ENCODE peak calls at places on chromosomes 1 and 21, in seven cellular contexts. V, C, Y, G, I, J and T are unnamed samples.

GRCh38 chr1:203278087-203278884 is 27.0 kb upstream of the BTG2 start:
- DNase-seq in V (peak; percentile 95), C (peak; percentile 99), Y (no peak), G (peak; percentile 91), I (peak; percentile 49), J (peak; percentile 69), T (peak; percentile 78)

GRCh38 chr1:248404024-248404423 is 1.2 kb downstream of the OR2T1 start:
- DNase-seq in V (peak; percentile 1), C (no peak), Y (peak; percentile 30), G (no peak), I (peak; percentile 1), J (no peak), T (peak; percentile 20)

GRCh38 chr1:203306089-203306969 is 1.0 kb downstream of the BTG2 start:
- DNase-seq in V (peak; percentile 95), C (peak; percentile 96), Y (peak; percentile 72), G (peak; percentile 91), I (no peak), J (peak; percentile 75), T (peak; percentile 80)

GRCh38 chr1:181064030-181064594 is 24.4 kb upstream of the IER5 start:
- DNase-seq in V (no peak), C (no peak), Y (no peak), G (no peak), I (no peak), J (no peak), T (no peak)

GRCh38 chr1:66300986-66301451 is 232.9 kb upstream of the SGIP1 start:
- DNase-seq in V (peak; percentile 74), C (no peak), Y (no peak), G (peak; percentile 69), I (no peak), J (peak; percentile 69), T (peak; percentile 77)

GRCh38 chr1:155004352-155005075 is 1.9 kb downstream of the ZBTB7B start:
- DNase-seq in V (no peak), C (no peak), Y (no peak), G (no peak), I (no peak), J (no peak), T (no peak)

GRCh38 chr21:31887596-31887920 is 14.7 kb downstream of the HUNK start:
- DNase-seq in V (no peak), C (no peak), Y (no peak), G (no peak), I (no peak), J (no peak), T (no peak)

GRCh38 chr1:66931548-66932124 is 6.8 kb downstream of the MIER1 start:
- DNase-seq in V (no peak), C (no peak), Y (no peak), G (no peak), I (no peak), J (no peak), T (no peak)

GRCh38 chr21:34913786-34914185 is 135.3 kb downstream of the RUNX1 start:
- DNase-seq in V (no peak), C (no peak), Y (no peak), G (no peak), I (no peak), J (peak; percentile 75), T (no peak)

GRCh38 chr1:201119206-201119814 is 7.1 kb upstream of the CACNA1S start:
- DNase-seq in V (peak; percentile 38), C (no peak), Y (peak; percentile 62), G (peak; percentile 58), I (peak; percentile 87), J (peak; percentile 39), T (peak; percentile 36)

GRCh38 chr1:183632964-183633363 is 2.6 kb downstream of the ARPC5 start:
- DNase-seq in V (no peak), C (no peak), Y (no peak), G (no peak), I (no peak), J (no peak), T (no peak)

GRCh38 chr1:151680391-151680790 is 36.2 kb downstream of the CELF3 start:
- DNase-seq in V (peak; percentile 3), C (no peak), Y (peak; percentile 33), G (peak; percentile 14), I (no peak), J (peak; percentile 28), T (peak; percentile 13)

GRCh38 chr21:45010096-45010495 is 64.3 kb upstream of the ADARB1 start:
- DNase-seq in V (peak; percentile 20), C (no peak), Y (no peak), G (no peak), I (no peak), J (no peak), T (no peak)

GRCh38 chr1:192462630-192463029 is 112.9 kb upstream of the RGS1 start:
- DNase-seq in V (no peak), C (no peak), Y (no peak), G (no peak), I (no peak), J (no peak), T (no peak)

GRCh38 chr1:204565617-204566582 is 49.7 kb downstream of the MDM4 start:
- DNase-seq in V (peak; percentile 84), C (no peak), Y (peak; percentile 82), G (peak; percentile 86), I (peak; percentile 88), J (peak; percentile 77), T (peak; percentile 79)

GRCh38 chr1:184759097-184759496 is 4.4 kb upstream of the EDEM3 start:
- DNase-seq in V (no peak), C (no peak), Y (no peak), G (no peak), I (no peak), J (no peak), T (no peak)

GRCh38 chr1:150484431-150484830 is 2.8 kb upstream of the TARS2 start:
- DNase-seq in V (no peak), C (no peak), Y (no peak), G (no peak), I (no peak), J (peak; percentile 63), T (no peak)

GRCh38 chr1:206471415-206471801 is 1.1 kb downstream of the IKBKE start:
- DNase-seq in V (no peak), C (no peak), Y (no peak), G (no peak), I (no peak), J (no peak), T (no peak)

GRCh38 chr1:6248798-6249731 is 5.1 kb downstream of the HES3 start:
- DNase-seq in V (no peak), C (no peak), Y (peak; percentile 35), G (peak; percentile 42), I (peak; percentile 60), J (peak; percentile 26), T (no peak)

GRCh38 chr1:87084247-87084836 is 169.9 kb downstream of the HS2ST1 start:
- DNase-seq in V (peak; percentile 69), C (no peak), Y (peak; percentile 20), G (peak; percentile 59), I (peak; percentile 51), J (peak; percentile 61), T (peak; percentile 59)

GRCh38 chr1:43912607-43913006 is 21.0 kb upstream of the ARTN start:
- DNase-seq in V (peak; percentile 54), C (no peak), Y (no peak), G (peak; percentile 68), I (peak; percentile 80), J (no peak), T (peak; percentile 73)

DNA sequence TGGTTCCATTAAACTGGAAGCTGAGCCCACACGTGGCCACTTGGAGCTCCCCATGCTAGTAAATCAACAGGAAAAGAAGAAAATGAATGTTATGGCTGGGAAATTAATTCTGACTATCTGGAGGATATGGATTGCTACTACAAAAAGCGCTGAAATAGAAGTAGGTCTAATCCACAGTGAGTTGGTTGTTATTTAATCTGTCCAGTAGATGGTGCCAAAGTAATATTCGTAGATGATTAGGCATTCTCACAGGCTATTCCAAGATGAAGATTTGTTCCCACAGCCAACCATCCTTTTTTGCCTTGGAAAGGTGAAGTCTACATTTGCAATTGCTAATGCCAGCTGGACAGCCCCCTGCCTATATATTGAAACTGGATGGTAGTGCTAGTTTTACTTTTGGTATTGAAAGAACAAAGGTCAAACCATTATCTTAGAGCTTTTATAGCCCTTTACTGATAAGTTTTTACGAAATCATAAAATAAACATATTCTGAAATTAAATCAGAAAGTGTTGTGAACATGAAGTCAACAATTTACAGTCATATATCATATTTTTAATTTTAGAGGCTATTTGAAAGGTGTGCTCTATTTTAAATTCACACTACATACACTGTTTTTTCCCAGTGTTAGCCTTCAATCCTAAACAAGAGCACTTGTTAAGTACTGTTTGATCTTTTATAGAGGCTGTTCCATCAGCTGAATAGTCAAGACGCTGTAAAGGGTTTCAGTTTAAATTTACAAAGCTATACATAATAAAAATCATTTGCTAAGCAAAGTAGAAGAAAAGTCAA is 43.9 kb downstream of the RBM11 start:
- DNase-seq in V (peak; percentile 65), C (no peak), Y (peak; percentile 37), G (peak; percentile 68), I (peak; percentile 73), J (peak; percentile 56), T (peak; percentile 59)
- TF ChIP-seq CTCF in V (peak; percentile 50), C (peak; percentile 63), Y (peak; percentile 49), G (peak; percentile 51), I (peak; percentile 61), J (peak; percentile 49), T (peak; percentile 55)

DNA sequence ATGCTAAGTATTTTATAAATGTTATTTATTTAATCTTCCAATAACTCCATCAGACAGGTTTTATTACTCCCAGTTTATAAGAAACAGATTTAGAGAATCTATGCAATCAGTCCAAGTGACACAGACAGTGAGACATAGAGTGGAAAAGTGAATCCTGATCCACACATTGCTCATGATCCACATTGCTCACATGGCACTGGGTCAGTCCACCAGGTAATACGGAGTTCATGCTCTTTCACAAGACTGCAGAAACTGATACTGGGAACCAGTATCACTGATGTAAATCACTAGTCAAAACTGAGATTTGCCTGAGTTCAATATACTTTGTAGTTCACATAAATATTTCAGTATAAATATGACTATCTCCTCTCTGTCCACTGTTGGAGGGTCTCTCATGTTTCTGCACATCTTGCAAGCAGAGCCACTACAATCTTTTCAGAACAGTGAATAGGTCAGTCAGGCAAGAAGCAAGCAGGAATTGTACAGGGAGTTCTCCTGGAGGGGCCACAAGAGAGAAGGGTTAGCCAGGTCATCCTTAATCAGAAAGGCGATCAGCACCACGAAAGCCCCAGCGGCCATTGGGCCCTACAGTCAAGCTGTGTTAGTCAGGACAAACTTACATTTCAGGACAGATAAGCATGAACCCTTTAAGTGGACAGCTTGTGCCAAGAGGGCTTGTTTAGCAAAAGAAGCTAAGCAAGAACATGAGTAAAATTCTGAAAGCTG is 275.4 kb upstream of the NR5A2 start:
- DNase-seq in V (no peak), C (no peak), Y (no peak), G (no peak), I (no peak), J (no peak), T (no peak)
- H3K4me3 ChIP-seq in V (no peak overlapping the region), C (no peak overlapping the region), Y (no peak overlapping the region), G (no peak overlapping the region), I (no peak overlapping the region), J (no peak overlapping the region), T (no peak overlapping the region)

GRCh38 chr1:32903991-32904776 is 3.0 kb upstream of the TMEM54 start:
- DNase-seq in V (no peak), C (no peak), Y (no peak), G (no peak), I (no peak), J (no peak), T (no peak)
- TF ChIP-seq CTCF in V (no peak), C (no peak), Y (no peak), G (no peak), I (no peak), J (no peak), T (no peak)

DNA sequence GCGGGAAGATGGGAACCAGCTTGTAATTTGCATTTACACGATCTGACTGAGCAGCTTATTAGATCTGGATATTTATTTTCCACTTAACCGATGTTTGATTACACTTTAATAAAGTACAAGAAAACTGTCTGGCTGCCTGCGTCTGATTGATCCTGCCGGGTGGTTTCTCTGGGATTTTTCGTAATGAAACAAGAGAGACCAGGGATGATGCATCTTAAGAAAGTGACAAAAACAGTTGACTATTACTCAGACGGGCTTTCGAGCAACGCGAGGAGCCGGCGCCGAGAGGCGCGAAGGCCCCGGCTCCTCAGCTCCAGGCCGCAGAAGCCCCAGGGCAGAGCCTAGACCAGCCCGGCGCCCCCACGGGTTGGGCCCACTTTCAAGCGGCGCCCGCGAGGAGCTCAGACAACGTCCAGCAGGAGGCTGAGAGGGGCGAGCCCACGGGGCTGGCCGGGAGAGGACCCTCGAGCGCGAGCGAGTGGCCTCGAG is 118.1 kb upstream of the BARHL2 start:
- DNase-seq in V (no peak), C (no peak), Y (no peak), G (no peak), I (peak; percentile 48), J (no peak), T (no peak)
- H3K4me3 ChIP-seq in V (no peak overlapping the region), C (peak overlapping the region; percentile 42), Y (no peak overlapping the region), G (peak overlapping the region; percentile 21), I (peak overlapping the region; percentile 53), J (no peak overlapping the region), T (no peak overlapping the region)